ENCODE peak calls at places on chromosomes 1 and 21, in five cellular contexts. K is endothelial cell, V is SHP77, Q is activated T-cell treated with anti-CD3 and anti-CD28 coated beads for 1 hour, N is T-helper 1 cell. H is an unnamed sample.

GRCh38 chr1:213381572-213382084 is 330.6 kb downstream of the RPS6KC1 start:
- DNase-seq in K (no peak), N (no peak), V (peak; percentile 40), Q (no peak), H (no peak)

GRCh38 chr1:168585191-168585590 is 8.8 kb downstream of the XCL1 start:
- DNase-seq in K (no peak), Q (no peak), N (no peak), V (no peak), H (no peak)

GRCh38 chr1:151058682-151059341 is 610 bp downstream of the CDC42SE1 start:
- DNase-seq in K (no peak), V (peak; percentile 67), N (no peak), Q (no peak), H (no peak)

GRCh38 chr1:110212165-110213142 is 2.3 kb downstream of the KCNC4 start:
- DNase-seq in V (peak; percentile 7), K (no peak), Q (no peak), N (no peak), H (no peak)

GRCh38 chr21:40680311-40680710 is 166.6 kb downstream of the DSCAM start:
- DNase-seq in K (no peak), Q (no peak), V (peak; percentile 1), N (no peak), H (no peak)

GRCh38 chr1:18965206-18966173 is 9.0 kb upstream of the IFFO2 start:
- DNase-seq in Q (no peak), V (no peak), N (no peak), K (no peak), H (no peak)

GRCh38 chr1:229224308-229224707 is 46.6 kb upstream of the RAB4A start:
- DNase-seq in K (no peak), V (no peak), Q (no peak), N (no peak), H (no peak)

GRCh38 chr1:215720121-215720520 is 153.0 kb downstream of the KCTD3 start:
- DNase-seq in V (no peak), Q (no peak), N (no peak), K (no peak), H (no peak)